ENCODE peak calls at places on chromosomes 7 and 10, in four cellular contexts. One of them, this sample, is unnamed. For H3K27me3 and H3K36me3, the result is how much of the 10 kb centered on the place peaks cover.

GRCh38 chr7:3887071-3887691 is 586.1 kb downstream of the SDK1 start:
- DNase-seq in right lobe of liver: no peak
- DNase-seq in upper lobe of right lung: no peak
- DNase-seq in GM12878: no peak
- DNase-seq in this sample: no peak

GRCh38 chr7:141593134-141593533 is 41.9 kb downstream of the AGK start:
- DNase-seq in GM12878: no peak
- DNase-seq in right lobe of liver: no peak
- DNase-seq in upper lobe of right lung: no peak
- DNase-seq in this sample: no peak

GRCh38 chr7:44381494-44382220 is 56.3 kb upstream of the CAMK2B start:
- DNase-seq in upper lobe of right lung: no peak
- DNase-seq in right lobe of liver: no peak
- DNase-seq in GM12878: no peak
- DNase-seq in this sample: no peak

GRCh38 chr7:5827755-5828154 is 46.3 kb upstream of the RNF216 start:
- DNase-seq in right lobe of liver: peak
- DNase-seq in upper lobe of right lung: no peak
- DNase-seq in GM12878: no peak
- DNase-seq in this sample: no peak

GRCh38 chr7:111012799-111013675 is 77.9 kb upstream of the LRRN3 start:
- DNase-seq in GM12878: peak
- DNase-seq in right lobe of liver: no peak
- DNase-seq in upper lobe of right lung: no peak
- DNase-seq in this sample: peak

GRCh38 chr10:22481687-22482539 is 136.6 kb downstream of the SPAG6 start:
- DNase-seq in upper lobe of right lung: no peak
- DNase-seq in right lobe of liver: no peak
- DNase-seq in GM12878: no peak
- DNase-seq in this sample: no peak

GRCh38 chr7:41967156-41967555 is 264.3 kb upstream of the INHBA start:
- DNase-seq in right lobe of liver: no peak
- DNase-seq in GM12878: no peak
- DNase-seq in upper lobe of right lung: no peak
- DNase-seq in this sample: no peak

GRCh38 chr7:151859948-151860685 is 16.8 kb downstream of the PRKAG2 start:
- DNase-seq in right lobe of liver: peak
- DNase-seq in GM12878: no peak
- DNase-seq in upper lobe of right lung: peak
- DNase-seq in this sample: no peak

DNA sequence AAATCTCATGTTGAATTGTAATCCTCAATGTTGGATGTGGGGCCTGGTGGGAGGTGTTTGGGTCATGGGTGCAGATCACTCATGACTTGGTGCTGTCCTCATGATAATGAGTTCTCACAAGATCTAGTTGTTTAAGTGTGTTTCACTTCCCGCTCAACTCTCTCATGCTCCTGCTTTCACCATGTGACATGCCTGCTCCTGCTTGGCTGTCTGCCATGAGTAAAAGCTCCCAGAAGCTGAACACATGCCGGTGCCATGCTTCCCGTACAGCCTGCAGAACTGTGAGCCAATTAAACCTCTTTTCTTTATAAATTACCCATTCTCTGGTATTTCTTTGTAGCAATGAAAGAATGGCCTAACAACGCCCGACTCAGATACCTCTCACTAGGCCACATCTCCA is 6.2 kb upstream of the PSTK start:
- DNase-seq in upper lobe of right lung: no peak
- DNase-seq in GM12878: no peak
- DNase-seq in right lobe of liver: no peak
- DNase-seq in this sample: no peak
- H3K27me3 ChIP-seq in upper lobe of right lung: under half
- H3K27me3 ChIP-seq in GM12878: under half
- H3K27me3 ChIP-seq in right lobe of liver: under half
- H3K27me3 ChIP-seq in this sample: under half

GRCh38 chr7:101740981-101741725 is 76.3 kb upstream of the CUX1 start:
- DNase-seq in right lobe of liver: no peak
- DNase-seq in upper lobe of right lung: no peak
- DNase-seq in GM12878: peak
- DNase-seq in this sample: peak
- H3K4me3 ChIP-seq in right lobe of liver: no peak
- H3K4me3 ChIP-seq in upper lobe of right lung: no peak
- H3K4me3 ChIP-seq in GM12878: peak
- H3K4me3 ChIP-seq in this sample: peak

GRCh38 chr10:6220418-6221191 is 17.9 kb downstream of the PFKFB3 start:
- DNase-seq in upper lobe of right lung: no peak
- DNase-seq in right lobe of liver: no peak
- DNase-seq in GM12878: no peak
- DNase-seq in this sample: no peak
- H3K36me3 ChIP-seq in upper lobe of right lung: half or more
- H3K36me3 ChIP-seq in right lobe of liver: half or more
- H3K36me3 ChIP-seq in GM12878: under half
- H3K36me3 ChIP-seq in this sample: under half

GRCh38 chr10:52312999-52313349 is 1.1 kb upstream of the DKK1 start:
- DNase-seq in right lobe of liver: no peak
- DNase-seq in upper lobe of right lung: no peak
- DNase-seq in GM12878: no peak
- DNase-seq in this sample: no peak

GRCh38 chr10:52314822-52315552 is 906 bp downstream of the DKK1 start:
- DNase-seq in upper lobe of right lung: peak
- DNase-seq in GM12878: no peak
- DNase-seq in right lobe of liver: peak
- DNase-seq in this sample: no peak

GRCh38 chr10:52316005-52316404 is 1.9 kb downstream of the DKK1 start:
- DNase-seq in upper lobe of right lung: no peak
- DNase-seq in right lobe of liver: no peak
- DNase-seq in GM12878: no peak
- DNase-seq in this sample: no peak

GRCh38 chr10:52313350-52314006 is 603 bp upstream of the DKK1 start:
- DNase-seq in right lobe of liver: no peak
- DNase-seq in upper lobe of right lung: no peak
- DNase-seq in GM12878: no peak
- DNase-seq in this sample: peak

GRCh38 chr10:52314007-52314821 is at the start of gene DKK1:
- DNase-seq in upper lobe of right lung: peak
- DNase-seq in right lobe of liver: peak
- DNase-seq in GM12878: no peak
- DNase-seq in this sample: peak
- H3K27me3 ChIP-seq in upper lobe of right lung: under half
- H3K27me3 ChIP-seq in right lobe of liver: under half
- H3K27me3 ChIP-seq in GM12878: under half
- H3K27me3 ChIP-seq in this sample: under half

DNA sequence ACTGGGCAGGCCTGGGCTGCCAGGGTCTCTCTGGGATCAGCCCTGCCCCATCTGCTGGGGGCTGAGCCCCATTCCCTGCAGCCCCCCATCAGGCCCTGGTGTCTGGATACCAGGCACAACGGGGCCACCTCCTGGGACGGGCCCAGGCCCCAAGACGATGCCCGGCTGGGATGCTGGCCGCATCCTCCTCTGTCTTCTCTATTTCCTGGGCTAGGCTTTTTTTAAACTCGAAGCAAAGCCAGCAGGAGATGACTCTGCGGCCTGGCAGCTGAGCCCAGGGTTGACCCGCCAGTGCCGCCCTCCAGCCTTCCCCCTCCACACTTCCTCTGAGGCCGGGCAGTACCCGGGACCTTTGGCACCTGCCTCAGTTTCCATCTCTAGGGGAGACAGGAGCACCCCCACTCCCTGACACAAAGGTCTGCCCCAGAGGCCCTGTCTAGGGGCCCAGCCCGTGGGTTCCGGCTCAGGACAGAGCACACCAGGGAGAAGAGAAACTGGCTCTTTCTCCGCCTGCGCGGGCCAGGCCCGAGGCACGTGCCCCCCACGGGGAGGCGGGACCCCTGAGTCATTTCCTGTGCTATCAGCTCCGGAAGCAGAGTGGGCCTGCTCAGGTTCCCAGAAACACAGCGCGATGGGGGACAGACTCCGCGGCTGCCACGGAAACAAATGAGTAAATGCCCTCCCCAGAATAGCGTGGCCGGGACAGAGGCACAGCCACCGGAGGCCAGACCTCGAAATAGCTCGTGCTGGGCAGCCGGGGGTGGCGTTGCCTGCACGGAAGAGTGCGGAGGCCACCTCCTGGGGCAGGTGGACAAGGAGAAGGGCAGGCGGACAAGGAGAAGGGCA is 84.6 kb upstream of the PDGFA start:
- DNase-seq in GM12878: peak
- DNase-seq in upper lobe of right lung: peak
- DNase-seq in right lobe of liver: peak
- DNase-seq in this sample: peak
- H3K4me3 ChIP-seq in GM12878: peak
- H3K4me3 ChIP-seq in upper lobe of right lung: peak
- H3K4me3 ChIP-seq in right lobe of liver: no peak
- H3K4me3 ChIP-seq in this sample: peak

DNA sequence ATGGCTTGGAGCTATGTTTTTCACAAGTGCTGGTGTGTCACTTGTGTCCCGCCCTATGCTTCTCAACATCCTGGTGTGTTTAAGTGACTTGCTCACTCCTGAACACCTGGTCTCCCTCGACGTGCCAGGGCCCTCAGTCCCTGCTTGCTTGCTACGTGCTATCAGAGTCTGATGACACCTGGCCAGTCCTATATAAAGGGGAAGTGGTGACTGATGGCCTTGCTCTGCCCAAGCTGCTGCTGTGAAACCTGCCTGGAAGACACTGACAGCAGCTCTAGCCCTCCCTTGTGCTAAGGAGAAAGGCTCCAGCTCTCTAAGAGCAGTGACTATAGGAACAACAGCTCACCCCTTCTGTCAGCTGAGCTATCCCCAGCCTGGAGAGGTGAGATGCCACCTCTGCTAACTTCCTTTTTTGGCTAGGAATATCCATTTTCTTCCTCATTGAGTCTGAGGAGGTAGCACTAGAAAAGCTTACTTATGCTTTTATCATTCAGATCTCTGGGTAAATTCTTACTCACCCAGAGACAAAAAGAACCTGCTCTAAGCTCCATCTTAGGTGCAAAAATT is 77.2 kb upstream of the PLXNA4 start:
- DNase-seq in upper lobe of right lung: no peak
- DNase-seq in GM12878: no peak
- DNase-seq in right lobe of liver: no peak
- DNase-seq in this sample: peak
- H3K36me3 ChIP-seq in upper lobe of right lung: under half
- H3K36me3 ChIP-seq in GM12878: under half
- H3K36me3 ChIP-seq in right lobe of liver: under half
- H3K36me3 ChIP-seq in this sample: under half

DNA sequence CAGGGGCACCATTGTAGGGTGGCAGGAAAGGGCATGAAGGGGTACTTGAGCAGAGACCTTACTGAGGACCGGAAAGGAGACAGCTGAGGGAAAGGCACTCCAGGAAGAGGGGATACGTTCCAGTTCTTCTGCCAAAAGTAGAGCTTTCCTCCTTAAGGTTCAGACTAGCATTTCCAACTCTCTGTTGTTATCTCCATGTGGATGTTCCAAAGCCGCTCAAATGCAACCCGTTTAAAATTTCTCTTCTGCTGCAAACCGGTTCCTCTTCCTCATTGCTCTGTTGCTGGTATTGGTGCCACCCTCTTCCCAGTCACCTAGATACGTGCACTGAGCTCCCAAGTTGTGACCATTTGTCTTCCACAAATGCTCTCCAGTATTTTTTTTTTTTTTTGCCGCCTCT is 47.5 kb downstream of the TMEM209 start:
- DNase-seq in GM12878: no peak
- DNase-seq in upper lobe of right lung: no peak
- DNase-seq in right lobe of liver: no peak
- DNase-seq in this sample: no peak
- H3K27me3 ChIP-seq in GM12878: under half
- H3K27me3 ChIP-seq in upper lobe of right lung: under half
- H3K27me3 ChIP-seq in right lobe of liver: under half
- H3K27me3 ChIP-seq in this sample: under half

GRCh38 chr7:140540142-140540777 is 61.0 kb upstream of the MKRN1 start:
- DNase-seq in upper lobe of right lung: peak
- DNase-seq in right lobe of liver: peak
- DNase-seq in GM12878: no peak
- DNase-seq in this sample: no peak

GRCh38 chr7:140541176-140541512 is 61.8 kb upstream of the MKRN1 start:
- DNase-seq in right lobe of liver: no peak
- DNase-seq in GM12878: no peak
- DNase-seq in upper lobe of right lung: peak
- DNase-seq in this sample: no peak

GRCh38 chr7:140539466-140539865 is 60.2 kb upstream of the MKRN1 start:
- DNase-seq in right lobe of liver: no peak
- DNase-seq in GM12878: no peak
- DNase-seq in upper lobe of right lung: peak
- DNase-seq in this sample: no peak

GRCh38 chr7:140542226-140542625 is 62.9 kb upstream of the MKRN1 start:
- DNase-seq in right lobe of liver: peak
- DNase-seq in upper lobe of right lung: no peak
- DNase-seq in GM12878: no peak
- DNase-seq in this sample: no peak

GRCh38 chr7:140541513-140542192 is 62.3 kb upstream of the MKRN1 start:
- DNase-seq in GM12878: no peak
- DNase-seq in upper lobe of right lung: no peak
- DNase-seq in right lobe of liver: peak
- DNase-seq in this sample: no peak
- H3K4me3 ChIP-seq in GM12878: no peak
- H3K4me3 ChIP-seq in upper lobe of right lung: no peak
- H3K4me3 ChIP-seq in right lobe of liver: no peak
- H3K4me3 ChIP-seq in this sample: no peak